ENCODE peak calls at places on chromosome 5, in five cellular contexts. D, X, P, I and B are unnamed samples.

GRCh38 chr5:89042746-89043145 is 159.8 kb upstream of the MEF2C start:
- DNase-seq in X (no peak), D (no peak), P (no peak), I (no peak), B (no peak)

GRCh38 chr5:16574789-16575785 is 41.7 kb downstream of the RETREG1 start:
- DNase-seq in X (no peak), D (no peak), P (no peak), I (peak), B (no peak)

GRCh38 chr5:175590471-175590881 is 67.4 kb upstream of the HRH2 start:
- DNase-seq in P (no peak), I (peak), X (no peak), D (no peak), B (no peak)

GRCh38 chr5:32044904-32045303 is 129.2 kb downstream of the GOLPH3 start:
- DNase-seq in I (peak), D (no peak), P (no peak), X (no peak), B (no peak)

GRCh38 chr5:6383376-6383775 is 5.0 kb upstream of the MED10 start:
- DNase-seq in P (no peak), I (no peak), X (no peak), D (no peak), B (no peak)

GRCh38 chr5:65279603-65280002 is 202.1 kb downstream of the ADAMTS6 start:
- DNase-seq in P (no peak), I (no peak), D (no peak), X (no peak), B (no peak)

GRCh38 chr5:88555658-88556057 is 287.0 kb upstream of the TMEM161B start:
- DNase-seq in X (no peak), P (no peak), I (no peak), D (peak), B (no peak)

GRCh38 chr5:52844885-52845284 is 57.2 kb downstream of the ITGA1 start:
- DNase-seq in X (no peak), P (no peak), I (peak), D (no peak), B (no peak)

GRCh38 chr5:68711311-68712200 is 382.3 kb upstream of the SLC30A5 start:
- DNase-seq in I (no peak), P (no peak), X (no peak), D (no peak), B (no peak)

GRCh38 chr5:178313316-178313715 is 80.7 kb upstream of the PHYKPL start:
- DNase-seq in D (no peak), P (no peak), X (no peak), I (no peak), B (no peak)

GRCh38 chr5:168422431-168422830 is 63.8 kb upstream of the RARS1 start:
- DNase-seq in X (no peak), I (no peak), P (no peak), D (no peak), B (no peak)